ENCODE peak calls at places on chromosomes 7 and 10, in four cellular contexts. G, X, D and J are unnamed samples.

GRCh38 chr10:119454231-119454804 is 88.2 kb downstream of the RGS10 start:
- DNase-seq in X (no peak), D (no peak), G (no peak), J (peak; percentile 11)

GRCh38 chr10:23100331-23101030 is 5.1 kb downstream of the MSRB2 start:
- DNase-seq in X (no peak), D (no peak), G (no peak), J (no peak)

GRCh38 chr7:146683439-146683838 is 566.8 kb downstream of the CNTNAP2 start:
- DNase-seq in G (no peak), X (no peak), D (no peak), J (no peak)

GRCh38 chr10:17021661-17022060 is 108.0 kb downstream of the CUBN start:
- DNase-seq in G (no peak), X (no peak), D (no peak), J (no peak)

GRCh38 chr7:132275384-132275783 is 300.9 kb downstream of the PLXNA4 start:
- DNase-seq in X (no peak), D (no peak), G (no peak), J (no peak)

GRCh38 chr10:16943301-16944080 is 126.3 kb upstream of the RSU1 start:
- DNase-seq in G (no peak), X (no peak), D (no peak), J (no peak)

GRCh38 chr7:157869793-157870192 is 533.0 kb downstream of the DNAJB6 start:
- DNase-seq in X (no peak), D (no peak), G (no peak), J (no peak)

GRCh38 chr7:44259547-44260457 is 59.0 kb downstream of the YKT6 start:
- DNase-seq in G (no peak), X (no peak), D (peak; percentile 3), J (no peak)

GRCh38 chr10:21528452-21529235 is 3.2 kb upstream of the SKIDA1 start:
- DNase-seq in G (no peak), D (no peak), X (no peak), J (no peak)

GRCh38 chr7:10521306-10521705 is 452.4 kb upstream of the PHF14 start:
- DNase-seq in D (no peak), G (no peak), X (no peak), J (no peak)

GRCh38 chr10:69479241-69479730 is 28.0 kb downstream of the TSPAN15 start:
- DNase-seq in X (no peak), G (no peak), D (no peak), J (no peak)

GRCh38 chr7:151060416-151061234 is 1.2 kb downstream of the SLC4A2 start:
- DNase-seq in D (peak; percentile 42), G (no peak), X (no peak), J (no peak)

GRCh38 chr7:412731-413356 is 106.8 kb downstream of the PDGFA start:
- DNase-seq in G (no peak), D (no peak), X (no peak), J (no peak)

GRCh38 chr7:31478744-31479143 is 35.1 kb upstream of the ITPRID1 start:
- DNase-seq in X (no peak), D (no peak), G (no peak), J (no peak)

GRCh38 chr7:115409682-115410426 is 488.0 kb downstream of the MDFIC start:
- DNase-seq in X (no peak), G (no peak), D (no peak), J (no peak)

GRCh38 chr7:68440870-68441269 is 1157.4 kb upstream of the AUTS2 start:
- DNase-seq in D (no peak), G (no peak), X (no peak), J (no peak)

GRCh38 chr7:47152307-47152706 is 429.6 kb downstream of the TNS3 start:
- DNase-seq in X (no peak), G (no peak), D (no peak), J (no peak)

GRCh38 chr7:44581426-44581906 is 565 bp downstream of the TMED4 start:
- DNase-seq in G (no peak), X (peak; percentile 16), D (no peak), J (no peak)

GRCh38 chr7:29284586-29285450 is 90.2 kb downstream of the CHN2 start:
- DNase-seq in G (no peak), X (no peak), D (no peak), J (no peak)

GRCh38 chr7:15686209-15686956 is at the start of gene MEOX2:
- DNase-seq in X (no peak), D (no peak), G (no peak), J (no peak)

GRCh38 chr7:117074378-117074777 is 121.1 kb downstream of the ST7 start:
- DNase-seq in G (no peak), X (no peak), D (no peak), J (no peak)

GRCh38 chr10:122236690-122237306 is 34.3 kb upstream of the BTBD16 start:
- DNase-seq in X (no peak), D (no peak), G (no peak), J (no peak)

GRCh38 chr10:98173258-98173657 is 38.8 kb downstream of the R3HCC1L start:
- DNase-seq in D (no peak), G (no peak), X (no peak), J (peak; percentile 11)

GRCh38 chr10:88293651-88294230 is 289.4 kb downstream of the RNLS start:
- DNase-seq in D (no peak), X (no peak), G (no peak), J (no peak)

GRCh38 chr10:6580279-6581029 is 378 bp upstream of the PRKCQ start:
- DNase-seq in X (peak; percentile 92), D (peak; percentile 53), G (peak; percentile 22), J (no peak)

GRCh38 chr10:4120454-4120853 is 335.4 kb upstream of the KLF6 start:
- DNase-seq in X (no peak), G (no peak), D (no peak), J (no peak)

GRCh38 chr7:373818-374705 is 84.1 kb downstream of the FOXL3 start:
- DNase-seq in X (no peak), G (no peak), D (no peak), J (no peak)

GRCh38 chr10:93813507-93814465 is 56.0 kb downstream of the LGI1 start:
- DNase-seq in G (peak; percentile 64), D (peak; percentile 32), X (no peak), J (peak; percentile 28)

GRCh38 chr10:14562615-14563214 is 212.0 kb downstream of the FAM107B start:
- DNase-seq in D (no peak), X (no peak), G (no peak), J (no peak)

GRCh38 chr10:8052344-8052969 is 2.0 kb upstream of the GATA3 start:
- DNase-seq in D (no peak), G (no peak), X (no peak), J (no peak)

GRCh38 chr7:84092207-84092606 is 102.4 kb downstream of the SEMA3A start:
- DNase-seq in D (no peak), X (no peak), G (no peak), J (no peak)

GRCh38 chr7:145053781-145054180 is 217.9 kb upstream of the TPK1 start:
- DNase-seq in X (no peak), D (no peak), G (no peak), J (no peak)

GRCh38 chr7:98771519-98772241 is 98.1 kb downstream of the TMEM130 start:
- DNase-seq in D (peak; percentile 42), X (no peak), G (no peak), J (peak; percentile 82)

GRCh38 chr10:63940277-63940972 is 419.2 kb downstream of the REEP3 start:
- DNase-seq in D (no peak), X (no peak), G (no peak), J (peak; percentile 16)

GRCh38 chr7:4753610-4754432 is 21.6 kb upstream of the AP5Z1 start:
- DNase-seq in D (peak; percentile 58), G (peak; percentile 51), X (peak; percentile 81), J (peak; percentile 77)

GRCh38 chr7:23715099-23715498 is 5.1 kb downstream of the STK31 start:
- DNase-seq in X (no peak), G (no peak), D (no peak), J (no peak)

GRCh38 chr7:150378853-150379589 is at the start of gene ZNF775:
- DNase-seq in G (peak; percentile 85), D (peak; percentile 90), X (peak; percentile 100), J (peak; percentile 96)

GRCh38 chr7:142357953-142358520 is 100.2 kb upstream of the PRSS58 start:
- DNase-seq in D (peak; percentile 47), G (peak; percentile 73), X (peak; percentile 78), J (peak; percentile 81)

GRCh38 chr7:74371381-74372059 is 82.2 kb upstream of the GTF2IRD1 start:
- DNase-seq in D (no peak), X (peak; percentile 56), G (peak; percentile 7), J (no peak)

GRCh38 chr10:114239994-114240345 is 916 bp downstream of the VWA2 start:
- DNase-seq in G (no peak), D (no peak), X (no peak), J (no peak)
- TF ChIP-seq ZNF274 in G (no peak), D (no peak), X (no peak), J (no peak)

DNA sequence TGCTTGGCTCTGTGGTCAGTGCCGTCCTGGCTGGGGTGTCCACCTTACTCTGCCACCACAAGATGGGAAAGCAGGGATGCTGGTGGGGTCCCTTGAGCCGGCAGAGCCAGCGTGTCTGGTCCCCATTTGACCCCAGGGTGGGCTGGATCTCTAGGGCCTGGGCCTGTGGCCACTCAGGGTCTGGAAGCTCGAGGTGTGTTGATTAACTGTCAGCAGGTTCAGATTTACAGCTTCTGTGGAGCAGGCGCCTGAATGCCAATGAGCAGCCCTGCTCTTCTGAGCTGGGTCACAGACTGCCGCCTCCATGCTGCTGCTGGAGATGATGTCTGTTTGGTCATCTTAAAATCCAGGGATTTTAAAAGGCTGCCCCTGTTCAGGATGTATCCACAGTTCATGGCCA is 11.3 kb upstream of the DPYSL4 start:
- DNase-seq in G (no peak), X (no peak), D (no peak), J (no peak)
- H3K4me3 ChIP-seq in G (no peak overlapping the region), X (no peak overlapping the region), D (no peak overlapping the region), J (no peak overlapping the region)

GRCh38 chr7:64485623-64486022 is 77.2 kb downstream of the ZNF680 start:
- DNase-seq in D (no peak), X (peak; percentile 18), G (no peak), J (no peak)
- H3K9me3 ChIP-seq in D (peaks cover 47% of the 10 kb centered on the region), X (no peaks in the 10 kb centered on the region), G (no peaks in the 10 kb centered on the region), J (peaks cover 15% of the 10 kb centered on the region)

GRCh38 chr10:128560993-128561392 is 434.8 kb upstream of the MKI67 start:
- DNase-seq in G (no peak), D (no peak), X (no peak), J (no peak)

GRCh38 chr10:128556575-128556974 is 430.4 kb upstream of the MKI67 start:
- DNase-seq in D (no peak), G (no peak), X (no peak), J (no peak)

GRCh38 chr10:128553755-128554154 is 427.5 kb upstream of the MKI67 start:
- DNase-seq in D (no peak), G (no peak), X (no peak), J (no peak)

GRCh38 chr10:128551475-128551874 is 425.3 kb upstream of the MKI67 start:
- DNase-seq in D (no peak), G (no peak), X (no peak), J (no peak)

GRCh38 chr10:128557149-128557548 is 430.9 kb upstream of the MKI67 start:
- DNase-seq in X (no peak), G (no peak), D (no peak), J (no peak)
- TF ChIP-seq ZNF274 in X (no peak), G (no peak), D (no peak), J (no peak)

GRCh38 chr7:2314209-2314955 is at the start of gene SNX8:
- DNase-seq in G (peak; percentile 76), D (peak; percentile 77), X (peak; percentile 99), J (peak; percentile 63)
- H3K4me3 ChIP-seq in G (peak within 1 kb of the TSS; percentile 84), D (peak within 1 kb of the TSS; percentile 89), X (peak within 1 kb of the TSS; percentile 91), J (peak within 1 kb of the TSS; percentile 85)